ENCODE peak calls at places on chromosome 12, in five cellular contexts. A is IMR-90, I is mesenchymal stem cell, R is H9, O is mesendoderm. N is an unnamed sample.

GRCh38 chr12:129868566-129868965 is 35.3 kb downstream of the TMEM132D start:
- DNase-seq in A (no peak), I (no peak), R (no peak), O (no peak), N (no peak)

GRCh38 chr12:129202109-129202814 is 349.0 kb downstream of the GLT1D1 start:
- DNase-seq in A (no peak), I (no peak), R (no peak), O (peak), N (no peak)

GRCh38 chr12:118061876-118062791 is 1.2 kb upstream of the WSB2 start:
- DNase-seq in A (peak), I (peak), R (peak), O (peak), N (peak)

GRCh38 chr12:70598467-70599194 is 38.6 kb downstream of the PTPRB start:
- DNase-seq in A (no peak), I (no peak), R (no peak), O (no peak), N (no peak)

GRCh38 chr12:71558445-71558844 is 105.2 kb downstream of the ZFC3H1 start:
- DNase-seq in A (peak), I (peak), R (no peak), O (no peak), N (no peak)

GRCh38 chr12:66352197-66352596 is 49.9 kb downstream of the HELB start:
- DNase-seq in A (peak), I (peak), R (peak), O (peak), N (no peak)

GRCh38 chr12:103924761-103925641 is 5.2 kb upstream of the HSP90B1 start:
- DNase-seq in A (peak), I (peak), R (no peak), O (peak), N (no peak)

GRCh38 chr12:105922670-105923102 is 216.1 kb downstream of the NUAK1 start:
- DNase-seq in A (peak), I (peak), R (no peak), O (no peak), N (no peak)

GRCh38 chr12:32549675-32550079 is 129.4 kb upstream of the DNM1L start:
- DNase-seq in A (peak), I (peak), R (no peak), O (peak), N (no peak)

GRCh38 chr12:84727964-84728363 is 184.6 kb downstream of the SLC6A15 start:
- DNase-seq in A (no peak), I (no peak), R (peak), O (peak), N (no peak)

GRCh38 chr12:26744697-26745440 is 88.1 kb downstream of the ITPR2 start:
- DNase-seq in A (no peak), I (no peak), R (no peak), O (no peak), N (no peak)

GRCh38 chr12:31326689-31327659 is 1.0 kb upstream of the SINHCAF start:
- DNase-seq in A (no peak), I (peak), R (no peak), O (peak), N (peak)

GRCh38 chr12:6233121-6233971 is 33.1 kb downstream of the CD9 start:
- DNase-seq in A (no peak), I (no peak), R (no peak), O (no peak), N (no peak)

GRCh38 chr12:132327351-132328171 is 1.8 kb downstream of the GALNT9 start:
- DNase-seq in A (peak), I (peak), R (no peak), O (peak), N (no peak)

GRCh38 chr12:32120419-32120818 is 13.8 kb downstream of the BICD1 start:
- DNase-seq in A (peak), I (no peak), R (peak), O (peak), N (no peak)

DNA sequence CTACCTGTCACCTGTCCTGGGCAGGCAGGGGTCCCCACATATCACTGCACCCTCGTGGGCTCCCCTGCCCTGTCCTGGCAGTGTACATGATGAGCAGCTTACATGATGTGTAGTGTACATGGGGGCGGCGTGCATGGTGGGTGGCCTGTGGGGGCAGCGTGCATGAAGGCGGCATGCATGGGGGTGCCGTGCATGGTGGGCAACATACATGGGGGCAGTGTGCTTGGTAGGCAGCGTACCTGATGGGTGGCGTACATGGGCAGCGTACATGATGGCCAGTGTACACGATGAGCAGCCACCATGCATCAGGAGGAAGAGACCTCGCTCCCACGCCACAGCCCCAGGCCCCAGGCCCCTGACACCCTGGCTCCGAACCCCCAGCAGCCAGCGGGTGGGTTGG is 266.3 kb downstream of the CACNA1C start:
- DNase-seq in A (no peak), I (no peak), R (no peak), O (no peak), N (no peak)
- H2BK5ac ChIP-seq in A (peak), I (no peak), R (no peak), O (no peak), N (no peak)

GRCh38 chr12:7788316-7788689 is 899 bp upstream of the NANOG start:
- DNase-seq in A (no peak), I (no peak), R (no peak), O (peak), N (no peak)
- H2BK5ac ChIP-seq in A (no peak), I (no peak), R (peak), O (peak), N (no peak)

GRCh38 chr12:3308063-3308462 is 182.9 kb upstream of the PRMT8 start:
- DNase-seq in A (no peak), I (no peak), R (no peak), O (no peak), N (no peak)
- H2BK5ac ChIP-seq in A (no peak), I (no peak), R (no peak), O (no peak), N (no peak)

GRCh38 chr12:14948672-14949071 is 10.3 kb upstream of the ERP27 start:
- DNase-seq in A (peak), I (peak), R (no peak), O (peak), N (no peak)
- H2BK5ac ChIP-seq in A (peak), I (peak), R (no peak), O (no peak), N (no peak)

DNA sequence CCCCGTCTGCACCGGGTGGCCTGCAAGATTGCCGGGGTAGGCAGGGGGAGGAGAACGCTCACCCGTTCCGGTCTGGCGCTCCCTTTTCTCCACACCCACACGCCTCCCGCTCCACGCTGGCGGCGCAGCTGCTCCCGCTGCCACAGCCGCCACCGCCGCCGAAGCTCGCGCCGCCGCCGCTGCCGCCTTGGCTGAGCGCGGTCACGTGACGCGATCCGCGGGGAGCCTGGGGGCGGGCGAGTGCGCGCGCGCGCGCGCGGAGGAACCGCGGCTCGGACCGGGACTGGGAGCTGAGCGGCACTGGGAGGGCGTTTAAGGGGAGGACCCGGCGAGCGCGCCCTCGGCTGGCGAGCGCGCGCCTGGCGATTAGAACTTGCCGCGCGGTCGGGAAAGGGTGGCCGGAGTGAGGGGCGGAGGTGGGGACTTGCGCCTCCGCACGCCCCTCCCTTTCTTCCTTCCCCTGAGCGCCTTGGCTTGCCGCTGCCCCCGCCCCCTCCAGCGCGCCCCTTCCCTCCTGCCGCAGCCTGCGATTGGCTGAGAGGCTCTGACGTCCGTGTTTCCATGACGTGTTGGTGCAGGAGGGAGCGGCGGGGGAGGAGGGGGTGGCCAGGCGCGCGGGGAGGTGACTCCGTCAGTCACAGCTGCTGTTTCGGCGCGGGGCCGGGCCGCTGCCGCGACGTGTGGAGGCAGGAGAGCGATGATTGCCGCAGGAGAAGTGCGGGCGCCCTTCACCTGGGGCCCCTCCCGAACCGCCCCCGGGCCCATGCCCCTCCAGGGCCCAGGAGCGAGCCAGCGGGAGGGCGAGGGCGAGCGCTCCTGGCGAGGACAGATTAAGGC is 737 bp upstream of the ATP2B1 start:
- DNase-seq in A (peak), I (peak), R (peak), O (peak), N (peak)
- H2BK5ac ChIP-seq in A (peak), I (peak), R (peak), O (no peak), N (peak)

GRCh38 chr12:116860281-116860680 is 21.0 kb downstream of the HRK start:
- DNase-seq in A (no peak), I (no peak), R (no peak), O (no peak), N (no peak)

GRCh38 chr12:116855744-116856470 is 25.3 kb downstream of the HRK start:
- DNase-seq in A (no peak), I (no peak), R (no peak), O (no peak), N (no peak)

GRCh38 chr12:116853507-116853906 is 27.7 kb downstream of the HRK start:
- DNase-seq in A (no peak), I (no peak), R (no peak), O (no peak), N (no peak)

GRCh38 chr12:116861331-116861730 is 19.9 kb downstream of the HRK start:
- DNase-seq in A (peak), I (peak), R (peak), O (peak), N (no peak)

GRCh38 chr12:116856729-116857128 is 24.5 kb downstream of the HRK start:
- DNase-seq in A (no peak), I (no peak), R (no peak), O (no peak), N (no peak)
- H2BK5ac ChIP-seq in A (no peak), I (no peak), R (no peak), O (no peak), N (no peak)

DNA sequence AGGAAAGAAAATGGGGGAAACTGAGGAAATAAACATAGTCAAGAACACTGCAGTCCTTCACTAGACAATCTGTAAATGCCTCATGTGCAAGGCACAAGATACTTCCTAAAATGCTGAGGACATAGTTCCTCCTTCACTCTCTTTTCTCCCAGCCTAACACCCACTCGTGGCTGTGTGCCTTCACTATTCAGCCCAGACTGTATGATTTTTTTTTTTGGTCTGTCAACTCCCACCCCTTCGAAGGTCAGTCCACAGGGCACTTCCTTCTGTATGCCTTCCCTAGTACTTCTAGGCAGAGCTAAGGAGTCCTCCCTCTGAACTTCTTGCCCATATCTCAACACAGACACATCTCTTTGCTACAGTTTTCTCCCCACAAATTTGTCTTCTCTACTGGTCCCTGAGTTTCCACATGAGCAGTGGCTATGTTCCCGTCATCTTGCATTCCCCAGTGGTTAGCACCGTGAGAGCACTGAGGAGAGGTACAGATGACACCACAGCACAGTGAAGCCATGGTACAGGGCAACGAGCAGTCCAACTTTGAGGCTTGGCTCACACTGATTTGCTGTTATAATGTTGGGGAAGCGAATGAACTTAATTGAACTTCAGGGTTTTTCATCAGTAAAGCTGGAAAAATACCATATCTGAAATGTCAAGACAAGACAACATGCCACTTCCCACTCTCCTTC is 24.1 kb upstream of the SYCP3 start:
- DNase-seq in A (no peak), I (no peak), R (no peak), O (no peak), N (no peak)
- H2BK5ac ChIP-seq in A (no peak), I (no peak), R (no peak), O (no peak), N (no peak)